ENCODE peak calls at places on chromosomes 12 and 14, in five cellular contexts. Q is H1, I is K562, D is HepG2, J is GM12878. H is an unnamed sample.

GRCh38 chr14:49962616-49963015 is 69.7 kb downstream of the ARF6 start:
- DNase-seq in I (peak), D (no peak), Q (no peak), J (no peak), H (no peak)

GRCh38 chr12:110822821-110823415 is 23.9 kb upstream of the CCDC63 start:
- DNase-seq in I (no peak), Q (no peak), J (peak), D (no peak), H (no peak)

GRCh38 chr12:123479442-123480180 is 21.7 kb downstream of the SNRNP35 start:
- DNase-seq in D (no peak), Q (no peak), J (no peak), I (no peak), H (no peak)

GRCh38 chr12:57579677-57580465 is 11.1 kb upstream of the PIP4K2C start:
- DNase-seq in Q (no peak), J (no peak), D (peak), I (no peak), H (no peak)

GRCh38 chr12:47021298-47021697 is 58.1 kb upstream of the PCED1B start:
- DNase-seq in J (peak), Q (no peak), I (peak), D (peak), H (peak)

GRCh38 chr12:118299791-118300460 is 72.8 kb downstream of the TAOK3 start:
- DNase-seq in J (no peak), D (no peak), Q (no peak), I (no peak), H (no peak)

GRCh38 chr12:90331262-90331661 is 622.6 kb upstream of the ATP2B1 start:
- DNase-seq in Q (no peak), I (no peak), J (no peak), D (no peak), H (no peak)

GRCh38 chr12:41055875-41056577 is 132.1 kb upstream of the PDZRN4 start:
- DNase-seq in Q (no peak), I (no peak), J (no peak), D (no peak), H (no peak)

GRCh38 chr12:54187075-54187474 is 1.7 kb downstream of the SMUG1 start:
- DNase-seq in D (no peak), Q (no peak), J (no peak), I (no peak), H (no peak)

GRCh38 chr14:67602995-67603545 is 3.0 kb upstream of the PIGH start:
- DNase-seq in I (no peak), D (no peak), Q (no peak), J (peak), H (no peak)

GRCh38 chr14:58362798-58363412 is 32.8 kb upstream of the TOMM20L start:
- DNase-seq in J (no peak), D (peak), Q (no peak), I (no peak), H (peak)

GRCh38 chr12:6336859-6337744 is 4.8 kb downstream of the TNFRSF1A start:
- DNase-seq in J (no peak), I (peak), D (no peak), Q (no peak), H (no peak)

GRCh38 chr12:15163001-15163400 is 58.2 kb downstream of the RERG start:
- DNase-seq in D (no peak), Q (no peak), I (no peak), J (no peak), H (no peak)

GRCh38 chr12:20505056-20505455 is 136.7 kb downstream of the PDE3A start:
- DNase-seq in Q (no peak), I (no peak), J (no peak), D (no peak), H (no peak)

GRCh38 chr12:269216-269615 is 6.6 kb upstream of the SLC6A13 start:
- DNase-seq in Q (no peak), I (no peak), D (no peak), J (no peak), H (no peak)

GRCh38 chr12:131434208-131435125 is 276.4 kb upstream of the SFSWAP start:
- DNase-seq in Q (no peak), J (no peak), D (no peak), I (peak), H (no peak)

GRCh38 chr12:62347922-62348650 is 87.9 kb downstream of the USP15 start:
- DNase-seq in I (no peak), D (no peak), Q (no peak), J (no peak), H (no peak)

GRCh38 chr14:98446508-98446907 is 825.5 kb downstream of the BCL11B start:
- DNase-seq in J (no peak), I (no peak), D (no peak), Q (no peak), H (no peak)

GRCh38 chr14:24110060-24110459 is 4.5 kb upstream of the DCAF11 start:
- DNase-seq in D (peak), I (no peak), Q (no peak), J (no peak), H (no peak)

GRCh38 chr14:28300356-28300755 is 466.2 kb upstream of the FOXG1 start:
- DNase-seq in D (no peak), Q (no peak), J (no peak), I (no peak), H (no peak)

GRCh38 chr14:28297559-28297958 is 469.0 kb upstream of the FOXG1 start:
- DNase-seq in D (no peak), I (no peak), Q (no peak), J (no peak), H (no peak)

GRCh38 chr14:28298156-28298555 is 468.4 kb upstream of the FOXG1 start:
- DNase-seq in I (no peak), J (no peak), Q (no peak), D (no peak), H (no peak)

GRCh38 chr14:28299227-28299626 is 467.4 kb upstream of the FOXG1 start:
- DNase-seq in D (no peak), Q (no peak), J (no peak), I (no peak), H (no peak)

DNA sequence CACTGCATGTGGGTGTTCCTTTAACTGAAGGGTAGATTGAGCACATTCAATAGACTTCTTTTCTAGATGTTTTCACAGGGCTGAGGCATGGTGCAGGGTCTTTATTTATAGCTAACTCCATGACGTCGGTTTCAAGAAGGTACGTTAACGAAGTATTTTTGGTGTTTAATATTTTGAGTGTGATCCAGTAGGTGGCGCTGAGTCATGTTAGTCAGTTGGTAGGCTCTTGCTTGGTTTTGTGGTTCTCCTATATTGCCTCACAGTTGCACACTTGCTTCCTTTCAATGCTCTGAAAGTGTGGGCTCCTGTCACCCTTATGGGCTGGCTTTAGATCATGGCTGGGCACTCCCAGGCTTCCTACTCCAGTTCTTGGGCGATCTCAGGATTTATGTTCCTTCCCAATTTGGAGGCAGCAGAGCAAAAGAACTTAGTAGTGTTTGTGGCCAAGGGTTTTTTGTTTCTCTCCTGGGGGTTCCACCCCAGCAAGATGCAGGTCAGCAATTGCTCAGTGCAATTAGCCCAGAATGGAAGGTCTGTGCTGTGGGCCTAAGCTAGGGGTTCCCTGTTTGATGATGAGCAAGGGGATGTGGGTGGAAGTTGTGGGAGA is 471.6 kb upstream of the FOXG1 start:
- DNase-seq in Q (no peak), D (peak), J (no peak), I (no peak), H (peak)
- TF ChIP-seq CTCF in Q (no peak), D (peak), J (no peak), I (no peak), H (peak)

DNA sequence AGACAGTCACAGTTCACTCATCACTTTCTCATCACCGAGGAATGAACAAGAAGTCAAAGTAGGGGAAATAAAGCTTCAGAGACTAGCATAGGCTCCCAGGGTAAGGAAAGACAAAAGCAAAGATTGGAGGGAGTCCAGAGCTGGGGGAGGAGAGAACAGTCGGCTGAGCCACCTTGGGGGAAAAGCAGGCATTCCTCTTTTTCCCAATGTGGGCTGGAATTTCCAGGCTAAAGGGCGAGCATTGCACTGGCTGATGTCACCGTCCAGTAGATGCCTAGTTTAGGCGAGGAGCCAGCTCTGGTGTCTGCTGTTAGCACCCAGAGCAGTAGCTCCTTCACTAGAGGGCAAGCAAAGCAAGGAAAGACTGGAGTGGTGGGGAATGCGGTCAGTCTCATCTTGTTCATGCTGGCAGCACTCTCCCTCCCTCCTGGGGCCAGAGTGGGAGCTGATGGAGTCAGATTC is 8.5 kb upstream of the KRT75 start:
- DNase-seq in I (no peak), J (no peak), D (no peak), Q (peak), H (peak)
- TF ChIP-seq CREB1 in I (no peak), J (no peak), D (no peak), Q (no peak), H (no peak)

GRCh38 chr12:4274960-4275868 is 1.7 kb downstream of the CCND2 start:
- DNase-seq in D (no peak), I (no peak), J (no peak), Q (no peak), H (peak)
- TF ChIP-seq EZH2 in D (peak), I (no peak), J (no peak), Q (no peak), H (no peak)

GRCh38 chr12:121697093-121697698 is 15.4 kb upstream of the TMEM120B start:
- DNase-seq in J (no peak), Q (no peak), D (peak), I (peak), H (peak)
- TF ChIP-seq CTCF in J (peak), Q (no peak), D (peak), I (peak), H (peak)

DNA sequence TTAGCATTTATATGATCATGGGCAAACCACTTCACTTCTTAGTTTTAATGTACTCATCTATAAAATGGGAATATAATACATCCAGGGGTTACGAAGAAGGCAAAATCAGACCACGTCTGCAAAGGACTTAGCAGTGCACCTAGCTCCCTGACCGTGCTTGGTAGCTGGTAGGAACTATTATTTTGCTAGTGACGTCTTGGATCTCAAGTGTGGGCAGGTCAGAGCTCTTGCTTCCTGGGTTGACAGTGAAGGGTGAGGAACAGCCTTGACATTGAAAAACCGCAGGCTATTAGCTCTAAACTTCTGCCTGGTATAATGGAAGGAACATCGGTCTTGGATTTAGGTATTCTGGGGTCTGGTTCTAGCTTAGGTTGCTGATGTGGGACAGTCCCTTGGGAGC is 89.3 kb upstream of the MED13L start:
- DNase-seq in I (no peak), J (no peak), D (no peak), Q (no peak), H (no peak)
- TF ChIP-seq CREB1 in I (no peak), J (no peak), D (no peak), Q (no peak), H (no peak)

DNA sequence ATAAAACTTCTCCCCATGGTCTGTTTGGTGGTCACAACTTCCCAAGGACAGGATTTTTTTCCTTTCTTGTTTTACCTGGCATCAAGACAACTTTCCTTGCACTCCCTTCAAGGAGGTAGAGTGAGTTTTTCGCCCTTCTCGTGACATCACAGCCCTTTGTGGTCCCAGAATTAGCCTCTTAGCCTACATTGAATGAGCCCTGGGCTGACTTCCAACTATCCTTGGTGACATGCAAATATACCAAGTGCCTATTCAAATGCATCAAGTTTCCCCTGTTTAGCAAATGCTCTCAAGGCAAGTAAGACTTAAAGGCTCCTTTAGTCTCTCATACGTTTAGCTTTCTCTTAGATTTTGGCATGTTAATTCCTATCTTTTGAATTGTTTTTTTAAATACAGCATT is 36.6 kb downstream of the TC2N start:
- DNase-seq in I (no peak), Q (peak), D (no peak), J (peak), H (peak)
- TF ChIP-seq EZH2 in I (no peak), Q (no peak), D (no peak), J (no peak), H (no peak)